ENCODE peak calls at places on chromosomes 3 and 15, in five cellular contexts. One of them, this sample, is unnamed.

GRCh38 chr3:57421336-57421735 is 122.8 kb downstream of the DNAH12 start:
- DNase-seq in aorta: no peak
- DNase-seq in right cardiac atrium: no peak
- DNase-seq in AG04449: no peak
- DNase-seq in stimulated activated CD4-positive, alpha-beta T cell treated with anti-CD3 and anti-CD28 coated beads, TNF-alpha, amount 100 ng/mL, for 4 hours: no peak
- DNase-seq in this sample: no peak

GRCh38 chr3:123476967-123477750 is 28.3 kb upstream of the ADCY5 start:
- DNase-seq in right cardiac atrium: no peak
- DNase-seq in AG04449: no peak
- DNase-seq in aorta: no peak
- DNase-seq in stimulated activated CD4-positive, alpha-beta T cell treated with anti-CD3 and anti-CD28 coated beads, TNF-alpha, amount 100 ng/mL, for 4 hours: no peak
- DNase-seq in this sample: no peak

GRCh38 chr3:101484805-101485620 is 28.0 kb downstream of the SENP7 start:
- DNase-seq in aorta: no peak
- DNase-seq in AG04449: peak; percentile 14
- DNase-seq in stimulated activated CD4-positive, alpha-beta T cell treated with anti-CD3 and anti-CD28 coated beads, TNF-alpha, amount 100 ng/mL, for 4 hours: no peak
- DNase-seq in right cardiac atrium: no peak
- DNase-seq in this sample: no peak

GRCh38 chr3:27720899-27721716 is 1.0 kb downstream of the EOMES start:
- DNase-seq in aorta: no peak
- DNase-seq in AG04449: no peak
- DNase-seq in right cardiac atrium: no peak
- DNase-seq in stimulated activated CD4-positive, alpha-beta T cell treated with anti-CD3 and anti-CD28 coated beads, TNF-alpha, amount 100 ng/mL, for 4 hours: no peak
- DNase-seq in this sample: peak; percentile 79

GRCh38 chr3:128490650-128491070 is 2.3 kb downstream of the GATA2 start:
- DNase-seq in right cardiac atrium: no peak
- DNase-seq in aorta: peak; percentile 75
- DNase-seq in AG04449: no peak
- DNase-seq in stimulated activated CD4-positive, alpha-beta T cell treated with anti-CD3 and anti-CD28 coated beads, TNF-alpha, amount 100 ng/mL, for 4 hours: no peak
- DNase-seq in this sample: no peak

GRCh38 chr3:30793755-30794154 is 100.7 kb downstream of the GADL1 start:
- DNase-seq in right cardiac atrium: no peak
- DNase-seq in AG04449: no peak
- DNase-seq in stimulated activated CD4-positive, alpha-beta T cell treated with anti-CD3 and anti-CD28 coated beads, TNF-alpha, amount 100 ng/mL, for 4 hours: no peak
- DNase-seq in aorta: no peak
- DNase-seq in this sample: no peak

GRCh38 chr15:68829068-68829467 is 8.4 kb upstream of the ANP32A start:
- DNase-seq in aorta: no peak
- DNase-seq in stimulated activated CD4-positive, alpha-beta T cell treated with anti-CD3 and anti-CD28 coated beads, TNF-alpha, amount 100 ng/mL, for 4 hours: no peak
- DNase-seq in right cardiac atrium: no peak
- DNase-seq in AG04449: no peak
- DNase-seq in this sample: no peak

GRCh38 chr3:99901200-99901926 is 83.7 kb downstream of the CMSS1 start:
- DNase-seq in aorta: no peak
- DNase-seq in AG04449: peak; percentile 59
- DNase-seq in stimulated activated CD4-positive, alpha-beta T cell treated with anti-CD3 and anti-CD28 coated beads, TNF-alpha, amount 100 ng/mL, for 4 hours: no peak
- DNase-seq in right cardiac atrium: no peak
- DNase-seq in this sample: no peak

GRCh38 chr3:143859465-143860203 is 11.4 kb upstream of the SLC9A9 start:
- DNase-seq in stimulated activated CD4-positive, alpha-beta T cell treated with anti-CD3 and anti-CD28 coated beads, TNF-alpha, amount 100 ng/mL, for 4 hours: no peak
- DNase-seq in aorta: no peak
- DNase-seq in AG04449: no peak
- DNase-seq in right cardiac atrium: no peak
- DNase-seq in this sample: no peak

GRCh38 chr15:60614862-60615771 is 136.2 kb upstream of the ICE2 start:
- DNase-seq in right cardiac atrium: no peak
- DNase-seq in stimulated activated CD4-positive, alpha-beta T cell treated with anti-CD3 and anti-CD28 coated beads, TNF-alpha, amount 100 ng/mL, for 4 hours: no peak
- DNase-seq in AG04449: no peak
- DNase-seq in aorta: no peak
- DNase-seq in this sample: no peak

This sample was measured in stimulated activated effector memory CD8-positive, alpha-beta T cell treated with anti-CD3 and anti-CD28 coated beads, Interleukin-12 subunit alpha, Interleukin-12 subunit beta, amount 100 ng/mL, for 72 hours.